ENCODE peak calls at places on chromosomes 13 and 19, in nine cellular contexts. D is MG63, G is kidney epithelial cell, Q is astrocyte, W is cardiac fibroblast, S is T-cell, K is HAP-1, B is cortex of kidney, R is GM03348. A is an unnamed sample.

GRCh38 chr13:114140909-114141255 is 8.5 kb upstream of the RASA3 start:
- DNase-seq in D (no peak), G (no peak), Q (no peak), W (no peak), S (peak), K (no peak), B (no peak), R (no peak), A (peak)

GRCh38 chr13:106238690-106239089 is 296.8 kb downstream of the EFNB2 start:
- DNase-seq in D (no peak), G (no peak), Q (no peak), W (no peak), S (no peak), K (no peak), B (no peak), R (no peak), A (no peak)

GRCh38 chr19:13902993-13903555 is 2.8 kb downstream of the BRME1 start:
- DNase-seq in D (no peak), G (no peak), Q (no peak), W (no peak), S (no peak), K (peak), B (no peak), R (no peak), A (no peak)

GRCh38 chr13:52809310-52809769 is 39.1 kb downstream of the PCDH8 start:
- DNase-seq in D (peak), G (peak), Q (peak), W (peak), S (no peak), K (peak), B (no peak), R (peak), A (no peak)

GRCh38 chr13:83752141-83752540 is 130.1 kb downstream of the SLITRK1 start:
- DNase-seq in D (no peak), G (no peak), Q (peak), W (peak), S (no peak), K (no peak), B (no peak), R (peak), A (no peak)

GRCh38 chr19:12867120-12868099 is 13.8 kb downstream of the DNASE2 start:
- DNase-seq in D (no peak), G (no peak), Q (peak), W (peak), S (peak), K (no peak), B (no peak), R (peak), A (peak)

GRCh38 chr13:99320693-99321481 is 13.7 kb upstream of the GPR183 start:
- DNase-seq in D (peak), G (no peak), Q (peak), W (peak), S (no peak), K (no peak), B (no peak), R (peak), A (no peak)

GRCh38 chr13:110307697-110308376 is 753 bp downstream of the COL4A2 start:
- DNase-seq in D (no peak), G (no peak), Q (peak), W (peak), S (no peak), K (no peak), B (no peak), R (peak), A (no peak)